ENCODE peak calls at places on chromosomes 13 and 19, in five cellular contexts. W, D, V, H and M are unnamed samples.

GRCh38 chr13:36848228-36848982 is 29.4 kb downstream of the RFXAP start:
- DNase-seq in W (peak), D (no peak), V (peak), H (no peak), M (no peak)

GRCh38 chr19:33000510-33000909 is 28.5 kb downstream of the FAAP24 start:
- DNase-seq in W (no peak), D (peak), V (peak), H (no peak), M (no peak)

GRCh38 chr13:91232716-91233115 is 114.8 kb upstream of the MIR17HG start:
- DNase-seq in W (no peak), D (no peak), V (no peak), H (no peak), M (no peak)

GRCh38 chr13:36142735-36143134 is 11.6 kb upstream of the DCLK1 start:
- DNase-seq in W (no peak), D (no peak), V (no peak), H (no peak), M (no peak)

GRCh38 chr13:61276401-61276800 is 139.2 kb downstream of the PCDH20 start:
- DNase-seq in W (no peak), D (no peak), V (no peak), H (no peak), M (no peak)

GRCh38 chr19:54158812-54159351 is 639 bp downstream of the LENG1 start:
- DNase-seq in W (no peak), D (no peak), V (peak), H (no peak), M (peak)

GRCh38 chr19:52453324-52454094 is at the start of gene ZNF578:
- DNase-seq in W (peak), D (peak), V (peak), H (peak), M (peak)

GRCh38 chr19:2166741-2167738 is 3.3 kb downstream of the DOT1L start:
- DNase-seq in W (peak), D (no peak), V (no peak), H (peak), M (no peak)

GRCh38 chr13:111272117-111272516 is 48.3 kb upstream of the TEX29 start:
- DNase-seq in W (no peak), D (no peak), V (no peak), H (no peak), M (no peak)

GRCh38 chr19:45098521-45099464 is 5.8 kb downstream of the PPP1R37 start:
- DNase-seq in W (no peak), D (no peak), V (no peak), H (peak), M (no peak)

GRCh38 chr19:35901854-35902661 is at the start of gene HCST:
- DNase-seq in W (no peak), D (no peak), V (peak), H (no peak), M (no peak)

GRCh38 chr19:56538761-56539263 is at the start of gene ZFP28:
- DNase-seq in W (peak), D (no peak), V (peak), H (peak), M (no peak)

GRCh38 chr19:14091086-14091884 is 734 bp upstream of the SAMD1 start:
- DNase-seq in W (peak), D (peak), V (peak), H (no peak), M (peak)

GRCh38 chr13:33230178-33230881 is 55.2 kb downstream of the STARD13 start:
- DNase-seq in W (no peak), D (no peak), V (no peak), H (no peak), M (no peak)

GRCh38 chr19:35041548-35042055 is at the start of gene HPN:
- DNase-seq in W (no peak), D (no peak), V (no peak), H (no peak), M (no peak)

GRCh38 chr13:30864352-30865130 is 41.5 kb upstream of the MEDAG start:
- DNase-seq in W (no peak), D (no peak), V (no peak), H (no peak), M (no peak)

GRCh38 chr13:99736541-99736940 is 235.0 kb downstream of the ZIC5 start:
- DNase-seq in W (no peak), D (no peak), V (no peak), H (no peak), M (no peak)

GRCh38 chr13:105087941-105088340 is 1447.5 kb downstream of the EFNB2 start:
- DNase-seq in W (no peak), D (no peak), V (no peak), H (no peak), M (no peak)

GRCh38 chr19:55241143-55241934 is 12.8 kb upstream of the TMEM86B start:
- DNase-seq in W (no peak), D (no peak), V (no peak), H (no peak), M (no peak)

GRCh38 chr13:49086711-49087110 is 111.0 kb downstream of the FNDC3A start:
- DNase-seq in W (no peak), D (no peak), V (no peak), H (no peak), M (no peak)

GRCh38 chr19:681029-681626 is 4.9 kb downstream of the FSTL3 start:
- DNase-seq in W (peak), D (peak), V (peak), H (peak), M (peak)

GRCh38 chr19:1250374-1251232 is 2.2 kb downstream of the MIDN start:
- DNase-seq in W (peak), D (peak), V (peak), H (peak), M (no peak)

GRCh38 chr19:34416021-34416545 is 11.9 kb downstream of the PDCD2L start:
- DNase-seq in W (no peak), D (no peak), V (no peak), H (no peak), M (no peak)

GRCh38 chr19:19552811-19553210 is 14.7 kb downstream of the CILP2 start:
- DNase-seq in W (peak), D (no peak), V (peak), H (no peak), M (peak)

GRCh38 chr13:21338651-21339278 is 120.3 kb downstream of the ZDHHC20 start:
- DNase-seq in W (no peak), D (no peak), V (no peak), H (no peak), M (no peak)

GRCh38 chr19:49614096-49614857 is 23.3 kb downstream of the PRR12 start:
- DNase-seq in W (no peak), D (no peak), V (peak), H (no peak), M (no peak)

GRCh38 chr19:46748325-46749109 is 2.3 kb upstream of the STRN4 start:
- DNase-seq in W (peak), D (peak), V (peak), H (peak), M (no peak)

GRCh38 chr19:50321831-50322230 is 7.3 kb downstream of the KCNC3 start:
- DNase-seq in W (no peak), D (no peak), V (no peak), H (no peak), M (no peak)

GRCh38 chr19:7831452-7831851 is 1.4 kb downstream of the EVI5L start:
- DNase-seq in W (no peak), D (no peak), V (no peak), H (no peak), M (no peak)

GRCh38 chr19:2221250-2221831 is 14.8 kb downstream of the PLEKHJ1 start:
- DNase-seq in W (no peak), D (no peak), V (no peak), H (no peak), M (no peak)

GRCh38 chr13:30108913-30109237 is 198.5 kb downstream of the KATNAL1 start:
- DNase-seq in W (peak), D (no peak), V (no peak), H (no peak), M (no peak)

GRCh38 chr13:51222510-51223283 is 499 bp downstream of the FAM124A start:
- DNase-seq in W (no peak), D (no peak), V (no peak), H (no peak), M (peak)

GRCh38 chr13:86932935-86933334 is 738.2 kb upstream of the SLITRK5 start:
- DNase-seq in W (no peak), D (no peak), V (no peak), H (no peak), M (no peak)

GRCh38 chr19:44180968-44181367 is 16.1 kb downstream of the ZNF226 start:
- DNase-seq in W (no peak), D (no peak), V (no peak), H (no peak), M (no peak)

GRCh38 chr19:33189453-33189852 is 4.7 kb upstream of the LRP3 start:
- DNase-seq in W (no peak), D (no peak), V (no peak), H (no peak), M (no peak)

GRCh38 chr19:2575734-2576481 is 100.0 kb downstream of the GADD45B start:
- DNase-seq in W (peak), D (no peak), V (no peak), H (peak), M (no peak)

GRCh38 chr19:53772943-53773342 is 51.2 kb downstream of the NLRP12 start:
- DNase-seq in W (peak), D (peak), V (peak), H (no peak), M (peak)

GRCh38 chr19:33302974-33303790 is 848 bp upstream of the CEBPA start:
- DNase-seq in W (peak), D (no peak), V (peak), H (peak), M (peak)

GRCh38 chr19:1007852-1008251 is 7.6 kb downstream of the GRIN3B start:
- DNase-seq in W (no peak), D (no peak), V (no peak), H (no peak), M (no peak)

GRCh38 chr13:28313579-28313978 is 175.2 kb downstream of the PAN3 start:
- DNase-seq in W (peak), D (no peak), V (peak), H (no peak), M (peak)
- TF ChIP-seq CTCF in W (no peak), D (no peak), V (peak), H (peak), M (peak)

GRCh38 chr13:93502071-93502470 is 275.5 kb downstream of the GPC6 start:
- DNase-seq in W (no peak), D (no peak), V (no peak), H (no peak), M (no peak)
- TF ChIP-seq CTCF in W (no peak), D (no peak), V (no peak), H (no peak), M (no peak)

DNA sequence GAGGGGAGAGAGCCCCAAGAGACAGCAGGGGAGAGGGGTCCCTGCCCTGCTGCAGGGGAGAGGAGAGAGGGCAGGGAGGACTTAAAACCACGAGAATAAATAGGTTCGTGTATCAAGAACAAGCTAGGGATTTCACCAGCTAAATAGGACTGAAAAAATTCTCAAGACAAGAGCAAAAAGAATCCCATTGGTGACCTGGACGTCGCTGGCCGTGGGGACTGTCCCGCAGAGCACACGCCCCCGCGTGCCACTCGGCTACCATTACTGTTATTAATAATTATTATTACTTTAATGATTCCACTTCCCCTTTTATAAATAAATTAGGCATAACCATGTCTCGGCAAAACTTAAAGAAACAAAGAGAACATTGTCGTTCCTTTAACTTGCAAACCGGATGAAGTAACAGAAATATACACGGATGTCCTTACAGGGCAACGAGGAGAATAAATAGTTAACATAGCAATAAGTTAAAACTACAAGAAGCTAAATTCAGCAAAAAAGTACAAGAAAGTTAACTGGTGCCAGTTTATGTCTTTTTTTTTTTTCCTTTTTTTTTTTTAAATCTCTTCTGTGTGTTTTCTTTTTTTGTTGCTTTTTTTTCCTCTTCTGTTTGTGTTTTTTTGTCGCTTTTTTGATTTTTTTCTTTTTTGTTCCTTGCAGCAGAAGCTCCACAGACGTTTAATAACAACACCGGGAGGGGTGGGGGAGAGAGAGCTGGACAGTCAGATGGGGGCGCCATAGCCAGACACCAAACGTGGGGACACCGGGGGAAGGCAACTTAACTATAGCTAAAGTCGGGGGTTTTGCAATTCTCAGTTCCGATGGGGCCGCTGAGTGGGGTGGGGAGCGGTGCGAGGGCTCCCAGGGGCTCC is 16.7 kb downstream of the PRKCSH start:
- DNase-seq in W (no peak), D (no peak), V (peak), H (no peak), M (peak)
- TF ChIP-seq CTCF in W (no peak), D (no peak), V (no peak), H (no peak), M (no peak)

DNA sequence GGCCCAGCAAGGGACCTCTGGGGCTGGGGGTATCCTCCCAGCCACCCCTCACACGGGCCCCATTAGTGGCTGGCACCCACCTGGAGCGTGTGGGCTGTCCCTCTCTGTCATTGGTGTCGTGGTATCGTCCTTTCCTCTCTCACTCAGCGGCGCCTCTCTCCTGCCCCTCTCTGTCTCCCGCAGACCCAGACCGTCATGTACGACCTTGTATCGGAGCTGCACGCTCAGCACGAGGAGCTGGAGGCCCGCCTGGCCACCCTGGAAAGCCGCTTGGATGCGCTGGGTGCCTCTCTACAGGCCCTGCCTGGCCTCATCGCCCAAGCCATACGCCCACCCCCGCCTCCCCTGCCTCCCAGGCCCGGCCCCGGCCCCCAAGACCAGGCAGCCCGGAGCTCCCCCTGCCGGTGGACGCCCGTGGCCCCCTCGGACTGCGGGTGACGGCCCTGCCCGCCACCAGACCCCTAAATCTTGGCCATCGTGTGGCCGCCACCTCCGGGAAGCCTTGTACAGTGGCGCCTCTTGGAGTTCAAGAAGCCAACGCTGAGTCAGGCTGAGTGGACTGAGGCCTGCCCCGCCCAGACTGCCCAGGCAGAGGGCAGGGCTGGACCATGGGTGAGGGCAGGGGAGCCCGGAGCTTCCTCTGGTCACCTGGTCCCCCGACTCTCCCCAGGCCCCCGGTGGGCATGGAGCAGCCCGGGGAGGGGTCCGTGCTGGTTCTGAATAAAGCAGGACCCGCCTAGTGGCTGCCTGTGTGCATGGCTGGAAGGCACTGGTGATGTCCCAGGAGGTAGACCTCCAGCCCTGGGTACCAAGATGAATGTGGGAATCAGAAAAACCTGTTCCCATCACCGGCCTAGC is 9.8 kb upstream of the ARRDC2 start:
- DNase-seq in W (no peak), D (no peak), V (no peak), H (no peak), M (no peak)
- TF ChIP-seq CTCF in W (no peak), D (peak), V (peak), H (no peak), M (peak)

GRCh38 chr19:40598918-40599307 is 2.3 kb upstream of the LTBP4 start:
- DNase-seq in W (no peak), D (no peak), V (no peak), H (no peak), M (no peak)

GRCh38 chr19:40597329-40597838 is 3.8 kb upstream of the LTBP4 start:
- DNase-seq in W (no peak), D (no peak), V (no peak), H (no peak), M (no peak)

GRCh38 chr19:40596608-40597328 is 4.4 kb upstream of the LTBP4 start:
- DNase-seq in W (peak), D (no peak), V (no peak), H (peak), M (peak)

GRCh38 chr19:40599331-40600085 is 1.7 kb upstream of the LTBP4 start:
- DNase-seq in W (peak), D (no peak), V (no peak), H (no peak), M (no peak)

DNA sequence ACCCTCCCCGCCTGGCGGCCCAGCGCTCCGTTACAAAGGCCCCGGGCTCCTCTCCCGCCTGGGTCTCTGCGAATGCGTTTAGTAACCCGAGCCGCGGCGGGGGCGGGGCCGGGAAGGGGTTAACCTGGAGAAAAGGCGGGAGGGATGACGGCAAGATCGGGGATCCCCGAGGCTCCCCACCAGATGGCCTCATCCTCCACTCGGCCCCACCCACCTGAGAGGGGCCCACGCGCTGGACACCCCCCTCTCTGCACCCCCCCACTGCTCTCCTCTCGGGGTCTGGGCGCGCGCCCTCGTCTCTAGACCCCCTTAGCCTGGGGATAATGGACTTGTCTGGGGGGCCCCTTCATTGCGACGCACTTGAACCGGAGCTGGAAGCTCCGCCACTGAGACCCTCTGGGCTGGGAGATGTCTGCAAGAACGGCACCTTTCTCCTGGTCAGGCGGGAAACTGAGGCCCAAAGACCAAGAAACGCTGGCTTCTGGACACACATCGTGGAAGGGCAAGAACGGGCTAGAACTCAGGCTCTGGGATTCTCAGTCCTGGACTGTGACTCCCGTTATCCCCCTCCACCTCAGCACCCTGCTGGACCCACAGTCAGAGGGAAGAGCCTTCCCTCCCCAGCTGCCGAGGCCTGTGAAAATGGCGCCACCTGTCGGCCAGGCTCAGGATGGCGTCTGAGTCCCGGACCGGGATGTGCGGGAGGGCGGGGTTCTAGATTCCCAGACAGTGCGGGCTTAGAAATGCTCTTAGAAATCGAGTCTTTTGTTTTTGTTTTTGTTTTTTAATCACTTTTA is 2.9 kb upstream of the LTBP4 start:
- DNase-seq in W (peak), D (peak), V (peak), H (peak), M (peak)
- TF ChIP-seq CTCF in W (peak), D (peak), V (peak), H (peak), M (peak)

GRCh38 chr19:41927810-41928192 is 448 bp downstream of the ERFL start:
- DNase-seq in W (no peak), D (no peak), V (no peak), H (no peak), M (no peak)

GRCh38 chr19:41929536-41930071 is 1.4 kb upstream of the ERFL start:
- DNase-seq in W (no peak), D (no peak), V (no peak), H (no peak), M (no peak)

GRCh38 chr19:41928221-41928683 is at the start of gene ERFL:
- DNase-seq in W (no peak), D (no peak), V (peak), H (no peak), M (peak)

GRCh38 chr19:41930322-41930722 is 2.1 kb upstream of the ERFL start:
- DNase-seq in W (no peak), D (no peak), V (no peak), H (no peak), M (no peak)

DNA sequence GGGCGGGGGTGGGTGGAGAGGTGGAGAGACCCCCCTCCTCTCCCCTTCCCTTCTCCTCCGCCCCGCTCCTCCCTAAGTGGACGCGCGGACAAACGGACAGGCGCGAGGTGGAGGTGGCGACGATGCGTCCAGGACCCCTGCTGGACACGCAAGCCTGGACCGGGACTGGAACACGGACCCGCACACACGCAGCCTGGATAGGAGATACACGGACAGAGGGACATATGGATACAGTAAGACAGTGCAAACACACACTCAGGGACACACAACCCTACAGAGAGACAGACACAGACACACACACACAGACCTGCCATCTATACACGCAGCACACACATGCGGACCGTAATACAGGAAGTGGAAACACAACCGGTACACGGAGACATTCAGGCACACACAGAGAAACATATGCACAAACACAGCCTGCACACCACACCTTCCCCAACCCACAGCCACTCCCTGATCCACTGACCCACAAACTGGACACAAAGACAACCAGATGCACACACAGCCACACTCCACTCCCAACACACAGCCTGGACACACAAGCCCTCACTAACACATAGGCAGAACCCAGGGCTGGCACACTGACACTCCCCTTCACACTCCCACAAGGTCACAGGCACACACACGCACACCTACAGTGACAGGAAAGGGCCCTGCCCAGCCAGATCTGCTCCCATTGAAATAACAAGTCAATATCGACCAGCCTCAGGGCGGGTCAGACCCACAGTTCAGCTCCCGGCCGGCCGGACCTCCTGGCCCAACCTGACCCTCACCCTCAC is 696 bp upstream of the ERFL start:
- DNase-seq in W (peak), D (no peak), V (peak), H (no peak), M (no peak)
- TF ChIP-seq CTCF in W (no peak), D (no peak), V (no peak), H (no peak), M (no peak)

GRCh38 chr13:88005188-88005587 is 334.0 kb downstream of the SLITRK5 start:
- DNase-seq in W (no peak), D (no peak), V (no peak), H (no peak), M (no peak)
- TF ChIP-seq CTCF in W (no peak), D (no peak), V (no peak), H (no peak), M (no peak)